ENCODE peak calls at places on chromosomes 2 and 18, in seven cellular contexts. One of them, this sample, is unnamed.

GRCh38 chr18:59517446-59518171 is 158.5 kb upstream of the LMAN1 start:
- DNase-seq in CD8-positive, alpha-beta memory T cell: no peak
- DNase-seq in fibroblast of lung: no peak
- DNase-seq in pancreas: no peak
- DNase-seq in left ventricle myocardium inferior: no peak
- DNase-seq in BE2C: peak; percentile 25
- DNase-seq in cardiac muscle cell: peak; percentile 33
- DNase-seq in this sample: no peak

GRCh38 chr18:44594779-44595467 is 85.8 kb upstream of the SETBP1 start:
- DNase-seq in CD8-positive, alpha-beta memory T cell: no peak
- DNase-seq in fibroblast of lung: peak; percentile 84
- DNase-seq in pancreas: no peak
- DNase-seq in left ventricle myocardium inferior: no peak
- DNase-seq in BE2C: no peak
- DNase-seq in cardiac muscle cell: peak; percentile 85
- DNase-seq in this sample: no peak

GRCh38 chr2:168212866-168213265 is 34.5 kb downstream of the STK39 start:
- DNase-seq in CD8-positive, alpha-beta memory T cell: no peak
- DNase-seq in fibroblast of lung: peak; percentile 36
- DNase-seq in pancreas: no peak
- DNase-seq in left ventricle myocardium inferior: no peak
- DNase-seq in BE2C: no peak
- DNase-seq in cardiac muscle cell: no peak
- DNase-seq in this sample: no peak

GRCh38 chr18:13440277-13441248 is 222.0 kb downstream of the LDLRAD4 start:
- DNase-seq in CD8-positive, alpha-beta memory T cell: no peak
- DNase-seq in fibroblast of lung: no peak
- DNase-seq in pancreas: peak; percentile 76
- DNase-seq in left ventricle myocardium inferior: no peak
- DNase-seq in BE2C: no peak
- DNase-seq in cardiac muscle cell: no peak
- DNase-seq in this sample: no peak

GRCh38 chr18:74196220-74197119 is 48.1 kb downstream of the TIMM21 start:
- DNase-seq in CD8-positive, alpha-beta memory T cell: peak; percentile 13
- DNase-seq in fibroblast of lung: peak; percentile 74
- DNase-seq in pancreas: peak; percentile 39
- DNase-seq in left ventricle myocardium inferior: no peak
- DNase-seq in BE2C: peak; percentile 15
- DNase-seq in cardiac muscle cell: peak; percentile 85
- DNase-seq in this sample: peak; percentile 74

GRCh38 chr2:16729901-16730300 is 64.3 kb upstream of the CYRIA start:
- DNase-seq in CD8-positive, alpha-beta memory T cell: no peak
- DNase-seq in fibroblast of lung: no peak
- DNase-seq in pancreas: no peak
- DNase-seq in left ventricle myocardium inferior: no peak
- DNase-seq in BE2C: no peak
- DNase-seq in cardiac muscle cell: no peak
- DNase-seq in this sample: no peak

GRCh38 chr2:223072826-223073225 is 20.8 kb downstream of the KCNE4 start:
- DNase-seq in CD8-positive, alpha-beta memory T cell: no peak
- DNase-seq in fibroblast of lung: no peak
- DNase-seq in pancreas: no peak
- DNase-seq in left ventricle myocardium inferior: no peak
- DNase-seq in BE2C: no peak
- DNase-seq in cardiac muscle cell: no peak
- DNase-seq in this sample: no peak

GRCh38 chr18:68566991-68567390 is 147.9 kb downstream of the TMX3 start:
- DNase-seq in CD8-positive, alpha-beta memory T cell: no peak
- DNase-seq in fibroblast of lung: no peak
- DNase-seq in pancreas: no peak
- DNase-seq in left ventricle myocardium inferior: no peak
- DNase-seq in BE2C: no peak
- DNase-seq in cardiac muscle cell: no peak
- DNase-seq in this sample: no peak

GRCh38 chr2:182129188-182129707 is 143.6 kb downstream of the PPP1R1C start:
- DNase-seq in CD8-positive, alpha-beta memory T cell: no peak
- DNase-seq in fibroblast of lung: no peak
- DNase-seq in pancreas: no peak
- DNase-seq in left ventricle myocardium inferior: no peak
- DNase-seq in BE2C: no peak
- DNase-seq in cardiac muscle cell: no peak
- DNase-seq in this sample: no peak

GRCh38 chr18:10274327-10274726 is 180.1 kb upstream of the APCDD1 start:
- DNase-seq in CD8-positive, alpha-beta memory T cell: no peak
- DNase-seq in fibroblast of lung: peak; percentile 22
- DNase-seq in pancreas: no peak
- DNase-seq in left ventricle myocardium inferior: peak; percentile 37
- DNase-seq in BE2C: no peak
- DNase-seq in cardiac muscle cell: peak; percentile 70
- DNase-seq in this sample: no peak

GRCh38 chr2:136117909-136118818 is at the start of gene CXCR4:
- DNase-seq in CD8-positive, alpha-beta memory T cell: peak; percentile 82
- DNase-seq in fibroblast of lung: peak; percentile 28
- DNase-seq in pancreas: peak; percentile 14
- DNase-seq in left ventricle myocardium inferior: peak; percentile 74
- DNase-seq in BE2C: peak; percentile 57
- DNase-seq in cardiac muscle cell: peak; percentile 40
- DNase-seq in this sample: peak; percentile 89

GRCh38 chr18:67612281-67612680 is 95.8 kb upstream of the DSEL start:
- DNase-seq in CD8-positive, alpha-beta memory T cell: no peak
- DNase-seq in fibroblast of lung: no peak
- DNase-seq in pancreas: no peak
- DNase-seq in left ventricle myocardium inferior: no peak
- DNase-seq in BE2C: no peak
- DNase-seq in cardiac muscle cell: no peak
- DNase-seq in this sample: no peak

GRCh38 chr2:69119104-69119503 is 106.1 kb downstream of the ANTXR1 start:
- DNase-seq in CD8-positive, alpha-beta memory T cell: no peak
- DNase-seq in fibroblast of lung: no peak
- DNase-seq in pancreas: no peak
- DNase-seq in left ventricle myocardium inferior: no peak
- DNase-seq in BE2C: no peak
- DNase-seq in cardiac muscle cell: no peak
- DNase-seq in this sample: no peak

GRCh38 chr2:7835693-7836680 is 845.9 kb upstream of the ID2 start:
- DNase-seq in CD8-positive, alpha-beta memory T cell: no peak
- DNase-seq in fibroblast of lung: no peak
- DNase-seq in pancreas: no peak
- DNase-seq in left ventricle myocardium inferior: no peak
- DNase-seq in BE2C: no peak
- DNase-seq in cardiac muscle cell: no peak
- DNase-seq in this sample: no peak

GRCh38 chr2:182915369-182916326 is 49.2 kb upstream of the FRZB start:
- DNase-seq in CD8-positive, alpha-beta memory T cell: no peak
- DNase-seq in fibroblast of lung: peak; percentile 79
- DNase-seq in pancreas: no peak
- DNase-seq in left ventricle myocardium inferior: no peak
- DNase-seq in BE2C: no peak
- DNase-seq in cardiac muscle cell: peak; percentile 29
- DNase-seq in this sample: no peak

GRCh38 chr18:21112543-21113105 is 1.0 kb upstream of the ROCK1 start:
- DNase-seq in CD8-positive, alpha-beta memory T cell: no peak
- DNase-seq in fibroblast of lung: peak; percentile 9
- DNase-seq in pancreas: no peak
- DNase-seq in left ventricle myocardium inferior: no peak
- DNase-seq in BE2C: no peak
- DNase-seq in cardiac muscle cell: peak; percentile 17
- DNase-seq in this sample: no peak

GRCh38 chr2:237701033-237701858 is 73.9 kb downstream of the LRRFIP1 start:
- DNase-seq in CD8-positive, alpha-beta memory T cell: no peak
- DNase-seq in fibroblast of lung: no peak
- DNase-seq in pancreas: no peak
- DNase-seq in left ventricle myocardium inferior: no peak
- DNase-seq in BE2C: no peak
- DNase-seq in cardiac muscle cell: no peak
- DNase-seq in this sample: no peak

GRCh38 chr2:101152195-101153076 is 1.3 kb upstream of the TBC1D8 start:
- DNase-seq in CD8-positive, alpha-beta memory T cell: no peak
- DNase-seq in fibroblast of lung: peak; percentile 75
- DNase-seq in pancreas: peak; percentile 31
- DNase-seq in left ventricle myocardium inferior: peak; percentile 35
- DNase-seq in BE2C: peak; percentile 28
- DNase-seq in cardiac muscle cell: peak; percentile 70
- DNase-seq in this sample: peak; percentile 6

GRCh38 chr2:68330691-68331090 is 10.9 kb upstream of the CNRIP1 start:
- DNase-seq in CD8-positive, alpha-beta memory T cell: no peak
- DNase-seq in fibroblast of lung: peak; percentile 40
- DNase-seq in pancreas: no peak
- DNase-seq in left ventricle myocardium inferior: no peak
- DNase-seq in BE2C: no peak
- DNase-seq in cardiac muscle cell: peak; percentile 66
- DNase-seq in this sample: no peak

GRCh38 chr18:30175621-30176225 is 866.8 kb downstream of the DSC3 start:
- DNase-seq in CD8-positive, alpha-beta memory T cell: no peak
- DNase-seq in fibroblast of lung: no peak
- DNase-seq in pancreas: no peak
- DNase-seq in left ventricle myocardium inferior: no peak
- DNase-seq in BE2C: no peak
- DNase-seq in cardiac muscle cell: no peak
- DNase-seq in this sample: no peak

GRCh38 chr18:23756590-23757540 is 67.6 kb downstream of the LAMA3 start:
- DNase-seq in CD8-positive, alpha-beta memory T cell: no peak
- DNase-seq in fibroblast of lung: no peak
- DNase-seq in pancreas: no peak
- DNase-seq in left ventricle myocardium inferior: no peak
- DNase-seq in BE2C: peak; percentile 5
- DNase-seq in cardiac muscle cell: no peak
- DNase-seq in this sample: no peak

GRCh38 chr2:776038-776437 is 98.8 kb upstream of the TMEM18 start:
- DNase-seq in CD8-positive, alpha-beta memory T cell: no peak
- DNase-seq in fibroblast of lung: no peak
- DNase-seq in pancreas: no peak
- DNase-seq in left ventricle myocardium inferior: no peak
- DNase-seq in BE2C: no peak
- DNase-seq in cardiac muscle cell: no peak
- DNase-seq in this sample: no peak

GRCh38 chr18:43422483-43422882 is 145.2 kb upstream of the SYT4 start:
- DNase-seq in CD8-positive, alpha-beta memory T cell: no peak
- DNase-seq in fibroblast of lung: peak; percentile 10
- DNase-seq in pancreas: no peak
- DNase-seq in left ventricle myocardium inferior: no peak
- DNase-seq in BE2C: peak; percentile 49
- DNase-seq in cardiac muscle cell: peak; percentile 2
- DNase-seq in this sample: no peak

GRCh38 chr2:219350215-219350937 is 17.8 kb upstream of the RESP18 start:
- DNase-seq in CD8-positive, alpha-beta memory T cell: no peak
- DNase-seq in fibroblast of lung: peak; percentile 33
- DNase-seq in pancreas: no peak
- DNase-seq in left ventricle myocardium inferior: no peak
- DNase-seq in BE2C: no peak
- DNase-seq in cardiac muscle cell: peak; percentile 30
- DNase-seq in this sample: no peak

GRCh38 chr2:204225633-204226032 is 289.1 kb downstream of the ICOS start:
- DNase-seq in CD8-positive, alpha-beta memory T cell: no peak
- DNase-seq in fibroblast of lung: no peak
- DNase-seq in pancreas: no peak
- DNase-seq in left ventricle myocardium inferior: no peak
- DNase-seq in BE2C: no peak
- DNase-seq in cardiac muscle cell: no peak
- DNase-seq in this sample: no peak
- H3K36me3 ChIP-seq in CD8-positive, alpha-beta memory T cell: no peaks in the 10 kb centered on the region
- H3K36me3 ChIP-seq in fibroblast of lung: no peaks in the 10 kb centered on the region
- H3K36me3 ChIP-seq in pancreas: no peaks in the 10 kb centered on the region
- H3K36me3 ChIP-seq in left ventricle myocardium inferior: no peaks in the 10 kb centered on the region
- H3K36me3 ChIP-seq in BE2C: no peaks in the 10 kb centered on the region
- H3K36me3 ChIP-seq in cardiac muscle cell: no peaks in the 10 kb centered on the region
- H3K36me3 ChIP-seq in this sample: no peaks in the 10 kb centered on the region

GRCh38 chr18:79960921-79961526 is 3.4 kb upstream of the HSBP1L1 start:
- DNase-seq in CD8-positive, alpha-beta memory T cell: no peak
- DNase-seq in fibroblast of lung: no peak
- DNase-seq in pancreas: no peak
- DNase-seq in left ventricle myocardium inferior: no peak
- DNase-seq in BE2C: no peak
- DNase-seq in cardiac muscle cell: no peak
- DNase-seq in this sample: no peak
- H3K4me3 ChIP-seq in CD8-positive, alpha-beta memory T cell: no peak overlapping the region
- H3K4me3 ChIP-seq in fibroblast of lung: no peak overlapping the region
- H3K4me3 ChIP-seq in pancreas: no peak overlapping the region
- H3K4me3 ChIP-seq in left ventricle myocardium inferior: no peak overlapping the region
- H3K4me3 ChIP-seq in BE2C: no peak overlapping the region
- H3K4me3 ChIP-seq in cardiac muscle cell: no peak overlapping the region
- H3K4me3 ChIP-seq in this sample: no peak overlapping the region

DNA sequence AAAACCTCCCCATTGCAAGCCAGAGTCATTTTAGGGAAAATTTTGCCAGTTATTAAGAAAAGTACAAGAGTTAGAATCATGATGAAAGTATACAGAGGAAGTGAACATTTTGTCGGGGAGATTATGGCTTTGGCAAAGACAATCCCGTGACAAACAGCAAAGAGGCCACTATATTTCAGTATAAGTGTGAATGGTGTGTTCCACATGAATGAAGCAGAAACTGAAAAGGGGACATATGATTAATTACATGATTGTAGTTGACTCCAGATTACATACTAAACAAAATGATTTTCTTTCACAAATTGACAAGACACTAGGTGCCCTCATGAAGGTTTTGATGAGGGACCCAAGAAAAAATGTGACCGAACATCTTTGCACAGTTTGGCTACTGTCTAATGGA is 42.0 kb downstream of the SP140 start:
- DNase-seq in CD8-positive, alpha-beta memory T cell: no peak
- DNase-seq in fibroblast of lung: no peak
- DNase-seq in pancreas: no peak
- DNase-seq in left ventricle myocardium inferior: no peak
- DNase-seq in BE2C: no peak
- DNase-seq in cardiac muscle cell: no peak
- DNase-seq in this sample: no peak
- H3K4me1 ChIP-seq in CD8-positive, alpha-beta memory T cell: peaks cover 9% of the 10 kb centered on the region
- H3K4me1 ChIP-seq in fibroblast of lung: no peaks in the 10 kb centered on the region
- H3K4me1 ChIP-seq in pancreas: no peaks in the 10 kb centered on the region
- H3K4me1 ChIP-seq in left ventricle myocardium inferior: peaks cover 6% of the 10 kb centered on the region
- H3K4me1 ChIP-seq in BE2C: no peaks in the 10 kb centered on the region
- H3K4me1 ChIP-seq in cardiac muscle cell: no peaks in the 10 kb centered on the region
- H3K4me1 ChIP-seq in this sample: peaks cover 12% of the 10 kb centered on the region

GRCh38 chr2:159879061-159879604 is 81.1 kb upstream of the CD302 start:
- DNase-seq in CD8-positive, alpha-beta memory T cell: no peak
- DNase-seq in fibroblast of lung: peak; percentile 73
- DNase-seq in pancreas: no peak
- DNase-seq in left ventricle myocardium inferior: no peak
- DNase-seq in BE2C: no peak
- DNase-seq in cardiac muscle cell: peak; percentile 56
- DNase-seq in this sample: no peak

GRCh38 chr2:159880729-159881128 is 82.7 kb upstream of the CD302 start:
- DNase-seq in CD8-positive, alpha-beta memory T cell: no peak
- DNase-seq in fibroblast of lung: no peak
- DNase-seq in pancreas: no peak
- DNase-seq in left ventricle myocardium inferior: no peak
- DNase-seq in BE2C: no peak
- DNase-seq in cardiac muscle cell: no peak
- DNase-seq in this sample: no peak

GRCh38 chr2:159882069-159882468 is 84.1 kb upstream of the CD302 start:
- DNase-seq in CD8-positive, alpha-beta memory T cell: no peak
- DNase-seq in fibroblast of lung: no peak
- DNase-seq in pancreas: no peak
- DNase-seq in left ventricle myocardium inferior: no peak
- DNase-seq in BE2C: peak; percentile 53
- DNase-seq in cardiac muscle cell: no peak
- DNase-seq in this sample: no peak
- H3K36me3 ChIP-seq in CD8-positive, alpha-beta memory T cell: peaks cover 24% of the 10 kb centered on the region
- H3K36me3 ChIP-seq in fibroblast of lung: no peaks in the 10 kb centered on the region
- H3K36me3 ChIP-seq in pancreas: no peaks in the 10 kb centered on the region
- H3K36me3 ChIP-seq in left ventricle myocardium inferior: no peaks in the 10 kb centered on the region
- H3K36me3 ChIP-seq in BE2C: no peaks in the 10 kb centered on the region
- H3K36me3 ChIP-seq in cardiac muscle cell: no peaks in the 10 kb centered on the region
- H3K36me3 ChIP-seq in this sample: peaks cover 25% of the 10 kb centered on the region

GRCh38 chr2:239297142-239298125 is 103.4 kb downstream of the HDAC4 start:
- DNase-seq in CD8-positive, alpha-beta memory T cell: no peak
- DNase-seq in fibroblast of lung: no peak
- DNase-seq in pancreas: no peak
- DNase-seq in left ventricle myocardium inferior: peak; percentile 11
- DNase-seq in BE2C: no peak
- DNase-seq in cardiac muscle cell: no peak
- DNase-seq in this sample: no peak
- H3K4me3 ChIP-seq in CD8-positive, alpha-beta memory T cell: peak overlapping the region; percentile 86
- H3K4me3 ChIP-seq in fibroblast of lung: no peak overlapping the region
- H3K4me3 ChIP-seq in pancreas: no peak overlapping the region
- H3K4me3 ChIP-seq in left ventricle myocardium inferior: no peak overlapping the region
- H3K4me3 ChIP-seq in BE2C: no peak overlapping the region
- H3K4me3 ChIP-seq in cardiac muscle cell: no peak overlapping the region
- H3K4me3 ChIP-seq in this sample: peak overlapping the region; percentile 56